ENCODE peak calls at places on chromosomes 11 and 22, in five cellular contexts. One of them, this sample, is unnamed.

GRCh38 chr11:63549411-63549810 is 12.8 kb downstream of the PLAAT4 start:
- DNase-seq in IMR-90: no peak
- DNase-seq in body of pancreas: no peak
- DNase-seq in stomach: no peak
- DNase-seq in left ventricle myocardium inferior: no peak
- DNase-seq in this sample: no peak

GRCh38 chr11:46693597-46694012 is 6.8 kb downstream of the ARHGAP1 start:
- DNase-seq in IMR-90: peak
- DNase-seq in body of pancreas: no peak
- DNase-seq in stomach: no peak
- DNase-seq in left ventricle myocardium inferior: no peak
- DNase-seq in this sample: peak

GRCh38 chr11:62439785-62440602 is 21.2 kb downstream of the SCGB1A1 start:
- DNase-seq in IMR-90: peak
- DNase-seq in body of pancreas: no peak
- DNase-seq in stomach: no peak
- DNase-seq in left ventricle myocardium inferior: no peak
- DNase-seq in this sample: peak

GRCh38 chr11:208177-208916 is 839 bp downstream of the RIC8A start:
- DNase-seq in IMR-90: peak
- DNase-seq in body of pancreas: peak
- DNase-seq in stomach: peak
- DNase-seq in left ventricle myocardium inferior: peak
- DNase-seq in this sample: peak

GRCh38 chr22:46674367-46674781 is 54.2 kb downstream of the GRAMD4 start:
- DNase-seq in IMR-90: no peak
- DNase-seq in body of pancreas: no peak
- DNase-seq in stomach: peak
- DNase-seq in left ventricle myocardium inferior: peak
- DNase-seq in this sample: no peak

GRCh38 chr11:129453293-129453721 is 77.7 kb downstream of the BARX2 start:
- DNase-seq in IMR-90: no peak
- DNase-seq in body of pancreas: peak
- DNase-seq in stomach: no peak
- DNase-seq in left ventricle myocardium inferior: no peak
- DNase-seq in this sample: peak

GRCh38 chr22:22692707-22693530 is 48.5 kb downstream of the GGTLC2 start:
- DNase-seq in IMR-90: peak
- DNase-seq in body of pancreas: peak
- DNase-seq in stomach: peak
- DNase-seq in left ventricle myocardium inferior: no peak
- DNase-seq in this sample: peak

GRCh38 chr11:5280582-5281102 is 10.9 kb upstream of the HBE1 start:
- DNase-seq in IMR-90: peak
- DNase-seq in body of pancreas: peak
- DNase-seq in stomach: peak
- DNase-seq in left ventricle myocardium inferior: peak
- DNase-seq in this sample: peak

GRCh38 chr11:43549624-43550023 is 130.9 kb upstream of the HSD17B12 start:
- DNase-seq in IMR-90: no peak
- DNase-seq in body of pancreas: no peak
- DNase-seq in stomach: no peak
- DNase-seq in left ventricle myocardium inferior: no peak
- DNase-seq in this sample: no peak

GRCh38 chr11:70141490-70142014 is 61.5 kb upstream of the FADD start:
- DNase-seq in IMR-90: no peak
- DNase-seq in body of pancreas: no peak
- DNase-seq in stomach: no peak
- DNase-seq in left ventricle myocardium inferior: no peak
- DNase-seq in this sample: no peak

GRCh38 chr11:73299751-73300150 is 8.3 kb upstream of the ARHGEF17 start:
- DNase-seq in IMR-90: no peak
- DNase-seq in body of pancreas: no peak
- DNase-seq in stomach: no peak
- DNase-seq in left ventricle myocardium inferior: no peak
- DNase-seq in this sample: no peak

GRCh38 chr22:49863936-49864335 is 10.3 kb downstream of the ZBED4 start:
- DNase-seq in IMR-90: no peak
- DNase-seq in body of pancreas: no peak
- DNase-seq in stomach: no peak
- DNase-seq in left ventricle myocardium inferior: no peak
- DNase-seq in this sample: no peak

GRCh38 chr11:14323118-14323676 is 35.8 kb downstream of the RRAS2 start:
- DNase-seq in IMR-90: no peak
- DNase-seq in body of pancreas: no peak
- DNase-seq in stomach: no peak
- DNase-seq in left ventricle myocardium inferior: no peak
- DNase-seq in this sample: no peak

GRCh38 chr22:31248138-31248745 is 36.1 kb downstream of the LIMK2 start:
- DNase-seq in IMR-90: peak
- DNase-seq in body of pancreas: peak
- DNase-seq in stomach: peak
- DNase-seq in left ventricle myocardium inferior: peak
- DNase-seq in this sample: peak

GRCh38 chr11:111634981-111635705 is 32.9 kb downstream of the SIK2 start:
- DNase-seq in IMR-90: peak
- DNase-seq in body of pancreas: no peak
- DNase-seq in stomach: no peak
- DNase-seq in left ventricle myocardium inferior: no peak
- DNase-seq in this sample: peak

GRCh38 chr11:72703281-72704008 is 29.2 kb upstream of the PDE2A start:
- DNase-seq in IMR-90: peak
- DNase-seq in body of pancreas: no peak
- DNase-seq in stomach: no peak
- DNase-seq in left ventricle myocardium inferior: peak
- DNase-seq in this sample: peak

GRCh38 chr11:71176812-71177211 is 75.6 kb downstream of the SHANK2 start:
- DNase-seq in IMR-90: peak
- DNase-seq in body of pancreas: no peak
- DNase-seq in stomach: no peak
- DNase-seq in left ventricle myocardium inferior: no peak
- DNase-seq in this sample: no peak

GRCh38 chr22:37566329-37566837 is 6.1 kb downstream of the CDC42EP1 start:
- DNase-seq in IMR-90: no peak
- DNase-seq in body of pancreas: no peak
- DNase-seq in stomach: no peak
- DNase-seq in left ventricle myocardium inferior: no peak
- DNase-seq in this sample: no peak

GRCh38 chr11:94131363-94132115 is 2.9 kb downstream of the PANX1 start:
- DNase-seq in IMR-90: peak
- DNase-seq in body of pancreas: no peak
- DNase-seq in stomach: no peak
- DNase-seq in left ventricle myocardium inferior: no peak
- DNase-seq in this sample: peak

GRCh38 chr11:10898003-10898762 is 40.3 kb upstream of the ZBED5 start:
- DNase-seq in IMR-90: no peak
- DNase-seq in body of pancreas: no peak
- DNase-seq in stomach: no peak
- DNase-seq in left ventricle myocardium inferior: no peak
- DNase-seq in this sample: no peak

GRCh38 chr22:43000441-43001175 is 14.3 kb downstream of the PACSIN2 start:
- DNase-seq in IMR-90: peak
- DNase-seq in body of pancreas: no peak
- DNase-seq in stomach: no peak
- DNase-seq in left ventricle myocardium inferior: no peak
- DNase-seq in this sample: peak

GRCh38 chr11:27280131-27280530 is 82.9 kb downstream of the CCDC34 start:
- DNase-seq in IMR-90: no peak
- DNase-seq in body of pancreas: no peak
- DNase-seq in stomach: no peak
- DNase-seq in left ventricle myocardium inferior: no peak
- DNase-seq in this sample: no peak

GRCh38 chr11:59668188-59668949 is 468 bp downstream of the PATL1 start:
- DNase-seq in IMR-90: peak
- DNase-seq in body of pancreas: peak
- DNase-seq in stomach: peak
- DNase-seq in left ventricle myocardium inferior: peak
- DNase-seq in this sample: peak

GRCh38 chr11:80718611-80719291 is 1277.9 kb upstream of the TENM4 start:
- DNase-seq in IMR-90: no peak
- DNase-seq in body of pancreas: no peak
- DNase-seq in stomach: no peak
- DNase-seq in left ventricle myocardium inferior: no peak
- DNase-seq in this sample: no peak

GRCh38 chr11:82174610-82175009 is 559.1 kb downstream of the FAM181B start:
- DNase-seq in IMR-90: no peak
- DNase-seq in body of pancreas: no peak
- DNase-seq in stomach: no peak
- DNase-seq in left ventricle myocardium inferior: no peak
- DNase-seq in this sample: no peak

GRCh38 chr22:29012923-29013322 is 48.7 kb downstream of the C22orf31 start:
- DNase-seq in IMR-90: no peak
- DNase-seq in body of pancreas: no peak
- DNase-seq in stomach: no peak
- DNase-seq in left ventricle myocardium inferior: no peak
- DNase-seq in this sample: no peak

GRCh38 chr22:29014301-29014700 is 47.3 kb downstream of the C22orf31 start:
- DNase-seq in IMR-90: no peak
- DNase-seq in body of pancreas: no peak
- DNase-seq in stomach: no peak
- DNase-seq in left ventricle myocardium inferior: no peak
- DNase-seq in this sample: no peak

GRCh38 chr22:29011200-29011867 is 50.3 kb downstream of the C22orf31 start:
- DNase-seq in IMR-90: no peak
- DNase-seq in body of pancreas: no peak
- DNase-seq in stomach: peak
- DNase-seq in left ventricle myocardium inferior: peak
- DNase-seq in this sample: no peak

GRCh38 chr22:29009148-29009547 is 52.5 kb downstream of the C22orf31 start:
- DNase-seq in IMR-90: no peak
- DNase-seq in body of pancreas: no peak
- DNase-seq in stomach: no peak
- DNase-seq in left ventricle myocardium inferior: no peak
- DNase-seq in this sample: peak

DNA sequence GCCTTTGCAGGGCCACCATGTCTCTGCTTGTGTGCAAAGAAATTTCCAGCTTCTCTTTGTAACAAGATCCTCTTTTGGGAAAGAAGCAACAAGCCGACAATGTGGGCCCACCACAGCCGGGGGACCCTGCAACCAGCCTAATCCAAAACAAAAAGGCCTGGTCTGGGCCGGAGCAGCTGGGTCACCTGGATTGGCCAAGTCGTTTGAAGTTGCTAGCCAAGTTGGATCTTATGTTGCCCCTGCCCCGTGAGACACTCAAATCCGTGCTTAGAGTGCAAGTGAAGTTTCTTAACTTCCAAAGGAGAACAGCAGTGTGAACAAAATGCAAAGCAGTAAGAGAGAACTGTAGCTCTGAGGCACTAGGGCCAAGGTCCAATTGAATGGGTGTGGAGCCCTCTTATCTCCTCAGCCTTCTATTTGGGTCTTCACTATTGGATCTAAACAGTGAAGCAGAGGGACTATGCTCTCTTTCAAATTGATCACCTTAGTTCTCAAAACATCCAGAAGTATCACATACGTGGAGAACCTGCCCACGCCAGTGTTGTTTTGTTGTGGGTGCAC is 49.7 kb downstream of the C22orf31 start:
- DNase-seq in IMR-90: no peak
- DNase-seq in body of pancreas: no peak
- DNase-seq in stomach: no peak
- DNase-seq in left ventricle myocardium inferior: no peak
- DNase-seq in this sample: no peak
- TF ChIP-seq CTCF in IMR-90: no peak
- TF ChIP-seq CTCF in body of pancreas: no peak
- TF ChIP-seq CTCF in stomach: no peak
- TF ChIP-seq CTCF in left ventricle myocardium inferior: no peak
- TF ChIP-seq CTCF in this sample: no peak

DNA sequence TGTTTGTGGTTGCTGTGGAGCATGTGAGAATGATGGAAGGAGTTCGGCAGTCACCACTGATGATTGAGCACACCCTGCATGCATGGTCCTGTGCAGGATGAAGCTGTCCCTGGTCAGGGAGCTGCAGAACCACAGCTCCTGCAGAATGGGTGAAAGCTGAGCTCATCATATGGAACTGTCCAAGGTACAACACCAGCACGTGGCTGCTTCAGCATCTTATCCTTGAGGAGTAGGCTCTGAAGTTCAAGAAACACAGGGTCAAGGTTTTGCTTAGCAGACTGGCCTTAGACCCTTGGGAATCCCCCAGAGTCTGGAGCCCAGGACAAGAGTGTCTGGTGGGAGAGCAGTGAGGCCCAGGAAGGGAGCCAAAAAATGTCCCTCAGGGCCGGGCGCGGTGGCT is 182.4 kb upstream of the LARGE1 start:
- DNase-seq in IMR-90: no peak
- DNase-seq in body of pancreas: no peak
- DNase-seq in stomach: no peak
- DNase-seq in left ventricle myocardium inferior: no peak
- DNase-seq in this sample: no peak
- H3K4me3 ChIP-seq in IMR-90: no peak
- H3K4me3 ChIP-seq in body of pancreas: no peak
- H3K4me3 ChIP-seq in stomach: no peak
- H3K4me3 ChIP-seq in left ventricle myocardium inferior: no peak
- H3K4me3 ChIP-seq in this sample: no peak

DNA sequence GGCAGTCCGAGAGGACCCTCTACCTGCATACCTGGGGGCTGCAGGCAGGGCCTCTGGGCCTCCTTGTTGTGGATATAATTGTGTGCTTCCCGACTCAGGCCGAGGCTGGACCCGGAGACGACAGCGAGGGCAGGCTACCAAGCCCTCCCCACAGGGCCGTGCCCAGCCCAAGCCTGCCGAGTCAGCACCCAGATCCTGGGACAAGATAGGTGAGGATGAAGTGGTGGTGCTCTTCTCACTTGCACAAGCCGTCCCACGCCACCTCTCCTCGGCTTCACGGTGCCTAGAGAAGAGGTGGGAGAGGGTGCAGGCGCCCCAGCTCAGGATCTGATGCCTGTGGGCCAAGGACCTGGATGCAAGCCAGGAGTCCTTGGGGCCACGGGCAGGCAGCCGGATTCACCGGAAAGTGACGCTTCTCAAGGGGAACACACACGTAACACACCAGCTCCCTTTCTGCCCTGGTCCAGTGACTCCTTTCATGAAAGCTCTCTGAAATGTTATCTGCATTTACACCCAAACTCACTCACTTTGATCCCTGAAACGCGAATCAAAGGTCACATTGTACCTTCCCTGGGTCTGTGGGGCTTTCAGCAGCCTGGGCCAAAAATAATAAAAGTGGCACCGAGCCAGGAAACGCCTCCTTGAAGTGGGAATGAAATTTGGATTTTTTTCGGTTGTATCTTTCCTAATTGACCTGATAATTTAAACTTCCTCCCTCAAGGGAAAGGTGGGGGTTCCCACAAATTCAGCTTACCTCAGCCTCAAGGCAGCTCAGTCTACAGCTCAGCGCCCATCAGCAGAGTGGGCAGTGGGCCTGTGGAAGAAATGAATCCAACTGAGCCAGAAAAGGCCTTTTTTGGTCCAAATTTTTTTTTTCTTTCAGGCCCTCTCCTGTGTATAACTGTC is 1.1 kb upstream of the GNB1L start:
- DNase-seq in IMR-90: peak
- DNase-seq in body of pancreas: peak
- DNase-seq in stomach: peak
- DNase-seq in left ventricle myocardium inferior: no peak
- DNase-seq in this sample: peak
- TF ChIP-seq CTCF in IMR-90: no peak
- TF ChIP-seq CTCF in body of pancreas: no peak
- TF ChIP-seq CTCF in stomach: no peak
- TF ChIP-seq CTCF in left ventricle myocardium inferior: no peak
- TF ChIP-seq CTCF in this sample: no peak

GRCh38 chr11:128157423-128158298 is 429.7 kb downstream of the ETS1 start:
- DNase-seq in IMR-90: peak
- DNase-seq in body of pancreas: peak
- DNase-seq in stomach: no peak
- DNase-seq in left ventricle myocardium inferior: no peak
- DNase-seq in this sample: peak
- H3K4me3 ChIP-seq in IMR-90: peak
- H3K4me3 ChIP-seq in body of pancreas: no peak
- H3K4me3 ChIP-seq in stomach: no peak
- H3K4me3 ChIP-seq in left ventricle myocardium inferior: peak
- H3K4me3 ChIP-seq in this sample: peak